ENCODE peak calls at places on chromosomes 3 and 15, in nine cellular contexts. One of them, this sample, is unnamed.

GRCh38 chr15:41967506-41968206 is 4.7 kb downstream of the EHD4 start:
- DNase-seq in astrocyte of the spinal cord: peak
- DNase-seq in HCT116: no peak
- DNase-seq in fibroblast of mammary gland: peak
- DNase-seq in choroid plexus epithelial cell: peak
- DNase-seq in right lobe of liver: no peak
- DNase-seq in AG10803: peak
- DNase-seq in mammary epithelial cell: no peak
- DNase-seq in pancreas: peak
- DNase-seq in this sample: peak

GRCh38 chr3:98977520-98977919 is 76.0 kb upstream of the DCBLD2 start:
- DNase-seq in HCT116: peak
- DNase-seq in mammary epithelial cell: peak
- DNase-seq in right lobe of liver: no peak
- DNase-seq in choroid plexus epithelial cell: peak
- DNase-seq in astrocyte of the spinal cord: peak
- DNase-seq in pancreas: no peak
- DNase-seq in fibroblast of mammary gland: peak
- DNase-seq in AG10803: peak
- DNase-seq in this sample: peak

GRCh38 chr3:119380697-119381096 is 82.7 kb downstream of the TMEM39A start:
- DNase-seq in HCT116: peak
- DNase-seq in mammary epithelial cell: no peak
- DNase-seq in fibroblast of mammary gland: peak
- DNase-seq in astrocyte of the spinal cord: no peak
- DNase-seq in right lobe of liver: no peak
- DNase-seq in pancreas: no peak
- DNase-seq in AG10803: no peak
- DNase-seq in choroid plexus epithelial cell: peak
- DNase-seq in this sample: peak

GRCh38 chr3:159828542-159828943 is 160.1 kb upstream of the IL12A start:
- DNase-seq in mammary epithelial cell: peak
- DNase-seq in fibroblast of mammary gland: peak
- DNase-seq in right lobe of liver: no peak
- DNase-seq in pancreas: no peak
- DNase-seq in AG10803: peak
- DNase-seq in choroid plexus epithelial cell: peak
- DNase-seq in HCT116: peak
- DNase-seq in astrocyte of the spinal cord: peak
- DNase-seq in this sample: peak

GRCh38 chr15:39451121-39451698 is 129.7 kb upstream of the THBS1 start:
- DNase-seq in right lobe of liver: no peak
- DNase-seq in pancreas: no peak
- DNase-seq in AG10803: no peak
- DNase-seq in fibroblast of mammary gland: no peak
- DNase-seq in choroid plexus epithelial cell: no peak
- DNase-seq in HCT116: no peak
- DNase-seq in mammary epithelial cell: no peak
- DNase-seq in astrocyte of the spinal cord: no peak
- DNase-seq in this sample: no peak

GRCh38 chr15:78002996-78003395 is 74.5 kb downstream of the TBC1D2B start:
- DNase-seq in mammary epithelial cell: no peak
- DNase-seq in astrocyte of the spinal cord: no peak
- DNase-seq in choroid plexus epithelial cell: no peak
- DNase-seq in fibroblast of mammary gland: no peak
- DNase-seq in AG10803: no peak
- DNase-seq in pancreas: no peak
- DNase-seq in right lobe of liver: no peak
- DNase-seq in HCT116: no peak
- DNase-seq in this sample: no peak

GRCh38 chr3:39755100-39755499 is 54.3 kb upstream of the MYRIP start:
- DNase-seq in choroid plexus epithelial cell: no peak
- DNase-seq in fibroblast of mammary gland: no peak
- DNase-seq in HCT116: no peak
- DNase-seq in astrocyte of the spinal cord: no peak
- DNase-seq in mammary epithelial cell: no peak
- DNase-seq in pancreas: no peak
- DNase-seq in right lobe of liver: no peak
- DNase-seq in AG10803: no peak
- DNase-seq in this sample: no peak

GRCh38 chr3:158788446-158788845 is 13.4 kb upstream of the MFSD1 start:
- DNase-seq in AG10803: no peak
- DNase-seq in mammary epithelial cell: no peak
- DNase-seq in fibroblast of mammary gland: peak
- DNase-seq in astrocyte of the spinal cord: peak
- DNase-seq in HCT116: no peak
- DNase-seq in choroid plexus epithelial cell: no peak
- DNase-seq in right lobe of liver: no peak
- DNase-seq in pancreas: no peak
- DNase-seq in this sample: no peak

GRCh38 chr3:29822051-29822450 is 541.2 kb downstream of the RBMS3 start:
- DNase-seq in choroid plexus epithelial cell: peak
- DNase-seq in HCT116: no peak
- DNase-seq in fibroblast of mammary gland: peak
- DNase-seq in pancreas: no peak
- DNase-seq in mammary epithelial cell: peak
- DNase-seq in right lobe of liver: no peak
- DNase-seq in AG10803: peak
- DNase-seq in astrocyte of the spinal cord: peak
- DNase-seq in this sample: peak

GRCh38 chr15:58547628-58548307 is 116.0 kb downstream of the LIPC start:
- DNase-seq in right lobe of liver: no peak
- DNase-seq in HCT116: no peak
- DNase-seq in fibroblast of mammary gland: no peak
- DNase-seq in astrocyte of the spinal cord: no peak
- DNase-seq in pancreas: no peak
- DNase-seq in AG10803: no peak
- DNase-seq in choroid plexus epithelial cell: no peak
- DNase-seq in mammary epithelial cell: no peak
- DNase-seq in this sample: no peak

GRCh38 chr3:114299421-114299820 is 5.6 kb downstream of the TIGIT start:
- DNase-seq in AG10803: no peak
- DNase-seq in astrocyte of the spinal cord: no peak
- DNase-seq in mammary epithelial cell: no peak
- DNase-seq in choroid plexus epithelial cell: peak
- DNase-seq in pancreas: no peak
- DNase-seq in HCT116: peak
- DNase-seq in fibroblast of mammary gland: peak
- DNase-seq in right lobe of liver: peak
- DNase-seq in this sample: peak
- TF ChIP-seq CTCF in AG10803: peak
- TF ChIP-seq CTCF in astrocyte of the spinal cord: peak
- TF ChIP-seq CTCF in mammary epithelial cell: peak
- TF ChIP-seq CTCF in choroid plexus epithelial cell: peak
- TF ChIP-seq CTCF in pancreas: peak
- TF ChIP-seq CTCF in HCT116: peak
- TF ChIP-seq CTCF in fibroblast of mammary gland: peak
- TF ChIP-seq CTCF in right lobe of liver: peak
- TF ChIP-seq CTCF in this sample: peak

DNA sequence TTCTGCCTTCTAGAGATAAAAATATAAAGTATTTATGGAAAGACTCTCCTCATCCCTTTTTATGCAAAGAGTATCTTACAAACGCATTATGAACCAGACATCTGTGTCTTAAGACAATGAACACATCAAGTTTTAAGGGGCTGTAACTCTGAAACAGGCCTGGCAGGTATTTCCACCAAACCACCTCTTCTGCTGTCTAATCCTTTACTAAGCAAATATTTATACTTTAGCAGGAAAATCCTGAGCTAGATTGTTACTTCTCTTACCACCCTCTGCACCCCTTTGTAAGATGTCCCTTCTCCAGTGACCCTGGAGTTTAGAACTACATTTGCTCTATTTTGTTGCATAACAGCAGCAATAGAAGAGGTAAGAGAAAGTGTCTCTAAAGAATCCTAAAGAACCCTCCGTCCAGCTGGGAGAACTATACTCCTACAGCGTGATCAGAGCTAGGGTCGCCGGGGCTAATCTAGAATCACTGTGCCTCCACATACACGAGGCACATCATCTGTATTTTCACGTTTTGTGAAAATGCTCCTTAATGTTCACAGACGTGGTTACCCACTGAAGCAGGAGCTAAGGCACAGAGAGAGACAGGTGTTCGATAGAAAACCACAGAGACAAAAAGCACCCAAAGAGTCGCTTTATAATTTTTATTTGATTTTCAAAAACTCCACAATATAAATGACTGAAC is 129.6 kb downstream of the FOXP1 start:
- DNase-seq in choroid plexus epithelial cell: no peak
- DNase-seq in AG10803: no peak
- DNase-seq in HCT116: no peak
- DNase-seq in mammary epithelial cell: no peak
- DNase-seq in astrocyte of the spinal cord: no peak
- DNase-seq in pancreas: no peak
- DNase-seq in fibroblast of mammary gland: no peak
- DNase-seq in right lobe of liver: no peak
- DNase-seq in this sample: no peak
- H3K4me3 ChIP-seq in choroid plexus epithelial cell: no peak
- H3K4me3 ChIP-seq in AG10803: no peak
- H3K4me3 ChIP-seq in HCT116: no peak
- H3K4me3 ChIP-seq in mammary epithelial cell: no peak
- H3K4me3 ChIP-seq in astrocyte of the spinal cord: no peak
- H3K4me3 ChIP-seq in pancreas: no peak
- H3K4me3 ChIP-seq in fibroblast of mammary gland: no peak
- H3K4me3 ChIP-seq in right lobe of liver: no peak
- H3K4me3 ChIP-seq in this sample: no peak

DNA sequence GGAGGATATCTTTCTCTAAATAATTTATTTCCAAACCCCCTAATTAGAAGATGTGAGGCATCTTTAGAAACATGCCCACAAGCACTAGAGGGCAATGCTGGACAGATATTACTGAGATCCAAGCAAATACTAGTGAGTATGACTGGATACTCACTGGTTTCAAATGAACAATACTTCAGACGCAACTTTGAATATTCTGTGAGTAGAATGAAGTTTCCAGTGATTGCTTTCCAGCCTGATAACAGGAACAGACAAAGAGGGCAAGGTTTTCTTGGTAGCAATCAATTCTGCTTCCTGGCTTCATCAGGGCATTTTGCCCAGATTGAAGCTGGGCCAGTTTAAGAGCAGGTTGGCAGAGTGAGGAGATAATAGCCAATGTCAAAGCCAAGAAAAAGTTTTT is 442.6 kb upstream of the PDZRN3 start:
- DNase-seq in pancreas: no peak
- DNase-seq in astrocyte of the spinal cord: peak
- DNase-seq in fibroblast of mammary gland: peak
- DNase-seq in mammary epithelial cell: peak
- DNase-seq in HCT116: no peak
- DNase-seq in choroid plexus epithelial cell: peak
- DNase-seq in AG10803: peak
- DNase-seq in right lobe of liver: peak
- DNase-seq in this sample: peak
- TF ChIP-seq CTCF in pancreas: no peak
- TF ChIP-seq CTCF in astrocyte of the spinal cord: peak
- TF ChIP-seq CTCF in fibroblast of mammary gland: peak
- TF ChIP-seq CTCF in mammary epithelial cell: peak
- TF ChIP-seq CTCF in HCT116: no peak
- TF ChIP-seq CTCF in choroid plexus epithelial cell: peak
- TF ChIP-seq CTCF in AG10803: peak
- TF ChIP-seq CTCF in right lobe of liver: peak
- TF ChIP-seq CTCF in this sample: peak

GRCh38 chr3:71490692-71491091 is 92.8 kb downstream of the FOXP1 start:
- DNase-seq in pancreas: no peak
- DNase-seq in mammary epithelial cell: no peak
- DNase-seq in HCT116: no peak
- DNase-seq in fibroblast of mammary gland: no peak
- DNase-seq in astrocyte of the spinal cord: no peak
- DNase-seq in right lobe of liver: no peak
- DNase-seq in choroid plexus epithelial cell: no peak
- DNase-seq in AG10803: no peak
- DNase-seq in this sample: no peak

GRCh38 chr3:71492566-71492965 is 91.0 kb downstream of the FOXP1 start:
- DNase-seq in HCT116: no peak
- DNase-seq in choroid plexus epithelial cell: no peak
- DNase-seq in pancreas: no peak
- DNase-seq in right lobe of liver: no peak
- DNase-seq in astrocyte of the spinal cord: no peak
- DNase-seq in AG10803: no peak
- DNase-seq in mammary epithelial cell: no peak
- DNase-seq in fibroblast of mammary gland: no peak
- DNase-seq in this sample: no peak

GRCh38 chr3:71493372-71493771 is 90.2 kb downstream of the FOXP1 start:
- DNase-seq in fibroblast of mammary gland: no peak
- DNase-seq in HCT116: no peak
- DNase-seq in choroid plexus epithelial cell: peak
- DNase-seq in astrocyte of the spinal cord: no peak
- DNase-seq in pancreas: no peak
- DNase-seq in AG10803: no peak
- DNase-seq in right lobe of liver: no peak
- DNase-seq in mammary epithelial cell: no peak
- DNase-seq in this sample: no peak

GRCh38 chr3:71491141-71491752 is 92.3 kb downstream of the FOXP1 start:
- DNase-seq in fibroblast of mammary gland: no peak
- DNase-seq in choroid plexus epithelial cell: no peak
- DNase-seq in AG10803: no peak
- DNase-seq in pancreas: no peak
- DNase-seq in right lobe of liver: no peak
- DNase-seq in astrocyte of the spinal cord: no peak
- DNase-seq in mammary epithelial cell: no peak
- DNase-seq in HCT116: no peak
- DNase-seq in this sample: no peak

GRCh38 chr3:71492969-71493368 is 90.6 kb downstream of the FOXP1 start:
- DNase-seq in pancreas: no peak
- DNase-seq in mammary epithelial cell: no peak
- DNase-seq in AG10803: no peak
- DNase-seq in astrocyte of the spinal cord: no peak
- DNase-seq in right lobe of liver: no peak
- DNase-seq in fibroblast of mammary gland: no peak
- DNase-seq in HCT116: no peak
- DNase-seq in choroid plexus epithelial cell: peak
- DNase-seq in this sample: no peak
- H3K4me3 ChIP-seq in pancreas: no peak
- H3K4me3 ChIP-seq in mammary epithelial cell: no peak
- H3K4me3 ChIP-seq in AG10803: no peak
- H3K4me3 ChIP-seq in astrocyte of the spinal cord: no peak
- H3K4me3 ChIP-seq in right lobe of liver: no peak
- H3K4me3 ChIP-seq in fibroblast of mammary gland: no peak
- H3K4me3 ChIP-seq in HCT116: no peak
- H3K4me3 ChIP-seq in choroid plexus epithelial cell: no peak
- H3K4me3 ChIP-seq in this sample: no peak

DNA sequence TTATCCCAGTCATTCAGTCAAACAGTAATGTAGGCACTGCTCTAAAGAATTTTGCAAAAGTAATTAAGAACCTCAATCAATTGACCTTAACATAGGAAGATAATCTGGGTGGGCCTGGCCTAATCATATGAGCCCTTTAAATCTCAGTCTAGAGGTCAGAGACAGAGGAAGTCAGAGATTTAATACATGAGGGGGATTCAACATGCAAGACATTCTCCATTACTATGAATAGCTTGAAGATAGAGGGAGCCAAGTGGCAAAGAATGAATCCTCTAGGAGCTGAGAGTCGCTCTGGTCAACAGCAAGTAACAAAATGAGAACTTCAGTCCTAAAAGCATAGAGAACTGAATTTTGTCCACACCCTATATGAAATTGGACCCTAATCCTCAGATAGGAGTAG is 39.0 kb upstream of the MBNL1 start:
- DNase-seq in mammary epithelial cell: no peak
- DNase-seq in right lobe of liver: no peak
- DNase-seq in pancreas: no peak
- DNase-seq in astrocyte of the spinal cord: no peak
- DNase-seq in fibroblast of mammary gland: no peak
- DNase-seq in AG10803: no peak
- DNase-seq in choroid plexus epithelial cell: no peak
- DNase-seq in HCT116: no peak
- DNase-seq in this sample: no peak
- TF ChIP-seq CTCF in mammary epithelial cell: no peak
- TF ChIP-seq CTCF in right lobe of liver: no peak
- TF ChIP-seq CTCF in pancreas: no peak
- TF ChIP-seq CTCF in astrocyte of the spinal cord: no peak
- TF ChIP-seq CTCF in fibroblast of mammary gland: no peak
- TF ChIP-seq CTCF in AG10803: no peak
- TF ChIP-seq CTCF in choroid plexus epithelial cell: peak
- TF ChIP-seq CTCF in HCT116: no peak
- TF ChIP-seq CTCF in this sample: no peak